ENCODE peak calls at places on chromosomes 7 and 10, in seven cellular contexts. One of them, this sample, is unnamed.

GRCh38 chr10:96299383-96299782 is 4.9 kb upstream of the DNTT start:
- DNase-seq in NB4: no peak
- DNase-seq in epithelial cell of esophagus: no peak
- DNase-seq in AG10803: no peak
- DNase-seq in tibial artery: no peak
- DNase-seq in AG04449: no peak
- DNase-seq in cardiac fibroblast: no peak
- DNase-seq in this sample: no peak

GRCh38 chr7:1144269-1144771 is 15.7 kb downstream of the ZFAND2A start:
- DNase-seq in NB4: peak
- DNase-seq in epithelial cell of esophagus: peak
- DNase-seq in AG10803: peak
- DNase-seq in tibial artery: no peak
- DNase-seq in AG04449: no peak
- DNase-seq in cardiac fibroblast: peak
- DNase-seq in this sample: no peak

GRCh38 chr10:29386347-29386999 is 97.6 kb downstream of the LYZL1 start:
- DNase-seq in NB4: peak
- DNase-seq in epithelial cell of esophagus: peak
- DNase-seq in AG10803: peak
- DNase-seq in tibial artery: no peak
- DNase-seq in AG04449: no peak
- DNase-seq in cardiac fibroblast: peak
- DNase-seq in this sample: no peak

GRCh38 chr7:93040355-93040754 is 77.4 kb downstream of the SAMD9 start:
- DNase-seq in NB4: no peak
- DNase-seq in epithelial cell of esophagus: no peak
- DNase-seq in AG10803: no peak
- DNase-seq in tibial artery: no peak
- DNase-seq in AG04449: no peak
- DNase-seq in cardiac fibroblast: no peak
- DNase-seq in this sample: no peak

GRCh38 chr10:102776779-102777417 is 33.1 kb downstream of the WBP1L start:
- DNase-seq in NB4: no peak
- DNase-seq in epithelial cell of esophagus: peak
- DNase-seq in AG10803: peak
- DNase-seq in tibial artery: peak
- DNase-seq in AG04449: peak
- DNase-seq in cardiac fibroblast: peak
- DNase-seq in this sample: peak

GRCh38 chr10:114022751-114023150 is 20.9 kb upstream of the ADRB1 start:
- DNase-seq in NB4: no peak
- DNase-seq in epithelial cell of esophagus: no peak
- DNase-seq in AG10803: no peak
- DNase-seq in tibial artery: no peak
- DNase-seq in AG04449: no peak
- DNase-seq in cardiac fibroblast: no peak
- DNase-seq in this sample: no peak

GRCh38 chr10:37638569-37638968 is 218.8 kb downstream of the ZNF248 start:
- DNase-seq in NB4: peak
- DNase-seq in epithelial cell of esophagus: no peak
- DNase-seq in AG10803: no peak
- DNase-seq in tibial artery: no peak
- DNase-seq in AG04449: no peak
- DNase-seq in cardiac fibroblast: no peak
- DNase-seq in this sample: no peak

GRCh38 chr10:12252882-12253546 is 57.0 kb downstream of the CDC123 start:
- DNase-seq in NB4: peak
- DNase-seq in epithelial cell of esophagus: no peak
- DNase-seq in AG10803: peak
- DNase-seq in tibial artery: no peak
- DNase-seq in AG04449: no peak
- DNase-seq in cardiac fibroblast: peak
- DNase-seq in this sample: no peak

GRCh38 chr10:90193240-90193985 is 492.0 kb downstream of the KIF20B start:
- DNase-seq in NB4: no peak
- DNase-seq in epithelial cell of esophagus: peak
- DNase-seq in AG10803: peak
- DNase-seq in tibial artery: no peak
- DNase-seq in AG04449: peak
- DNase-seq in cardiac fibroblast: peak
- DNase-seq in this sample: peak

GRCh38 chr10:6406220-6407033 is 173.6 kb downstream of the PRKCQ start:
- DNase-seq in NB4: peak
- DNase-seq in epithelial cell of esophagus: peak
- DNase-seq in AG10803: peak
- DNase-seq in tibial artery: no peak
- DNase-seq in AG04449: no peak
- DNase-seq in cardiac fibroblast: peak
- DNase-seq in this sample: no peak

GRCh38 chr10:58756126-58756525 is 243.5 kb downstream of the BICC1 start:
- DNase-seq in NB4: no peak
- DNase-seq in epithelial cell of esophagus: peak
- DNase-seq in AG10803: peak
- DNase-seq in tibial artery: no peak
- DNase-seq in AG04449: no peak
- DNase-seq in cardiac fibroblast: peak
- DNase-seq in this sample: no peak

GRCh38 chr10:124701435-124701834 is 42.7 kb downstream of the FAM53B start:
- DNase-seq in NB4: no peak
- DNase-seq in epithelial cell of esophagus: no peak
- DNase-seq in AG10803: peak
- DNase-seq in tibial artery: peak
- DNase-seq in AG04449: no peak
- DNase-seq in cardiac fibroblast: peak
- DNase-seq in this sample: no peak

GRCh38 chr7:25669954-25670841 is 441.9 kb upstream of the NPVF start:
- DNase-seq in NB4: no peak
- DNase-seq in epithelial cell of esophagus: peak
- DNase-seq in AG10803: no peak
- DNase-seq in tibial artery: peak
- DNase-seq in AG04449: no peak
- DNase-seq in cardiac fibroblast: no peak
- DNase-seq in this sample: no peak
- TF ChIP-seq CTCF in NB4: no peak
- TF ChIP-seq CTCF in epithelial cell of esophagus: no peak
- TF ChIP-seq CTCF in AG10803: no peak
- TF ChIP-seq CTCF in tibial artery: no peak
- TF ChIP-seq CTCF in AG04449: no peak
- TF ChIP-seq CTCF in cardiac fibroblast: no peak
- TF ChIP-seq CTCF in this sample: no peak

DNA sequence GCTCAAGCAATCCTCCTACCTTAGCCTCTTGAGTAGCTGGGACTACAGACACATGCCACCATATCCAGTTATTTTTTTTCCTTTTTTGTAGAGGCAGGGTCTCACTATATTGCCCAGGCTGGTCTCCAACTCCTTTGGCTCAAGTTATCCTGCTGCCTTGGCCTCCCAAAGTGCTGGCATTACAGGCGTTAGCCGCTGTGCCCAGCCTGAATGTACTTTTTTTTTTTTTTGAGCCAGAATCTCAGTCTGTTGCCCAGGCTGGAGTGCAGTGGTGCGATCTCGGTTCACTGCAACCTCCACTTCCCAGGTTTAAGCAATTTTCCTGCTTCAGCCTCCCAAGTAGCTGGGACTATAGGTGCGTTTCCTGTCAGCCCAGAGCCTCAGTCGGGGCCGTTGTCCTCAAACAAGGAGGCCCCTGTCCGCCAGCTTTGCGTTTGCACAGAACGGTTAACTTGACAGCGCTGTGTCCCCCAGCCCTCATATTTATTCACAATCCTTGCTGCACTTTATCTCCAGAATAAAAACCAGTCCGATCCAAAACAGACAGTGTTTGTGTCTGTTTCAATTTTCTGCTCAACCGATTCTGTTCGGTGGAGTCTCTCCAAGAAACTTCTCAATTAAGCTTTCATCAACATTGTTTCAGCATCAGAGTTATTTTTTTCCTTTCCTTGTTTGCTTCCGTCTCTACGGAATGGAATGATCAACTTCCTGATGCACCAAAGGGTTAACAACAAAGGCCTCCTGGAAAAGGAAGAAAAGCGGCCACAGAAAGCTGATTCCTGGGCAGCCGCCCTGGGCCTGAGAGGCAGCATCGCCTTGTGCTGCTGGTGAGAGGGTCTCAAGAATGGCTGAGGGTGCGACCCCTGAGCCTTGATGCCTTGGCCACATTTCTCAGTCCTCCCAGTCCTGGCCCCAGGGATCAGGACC is 64.5 kb downstream of the PDIA4 start:
- DNase-seq in NB4: no peak
- DNase-seq in epithelial cell of esophagus: no peak
- DNase-seq in AG10803: no peak
- DNase-seq in tibial artery: no peak
- DNase-seq in AG04449: no peak
- DNase-seq in cardiac fibroblast: peak
- DNase-seq in this sample: no peak
- H3K4me3 ChIP-seq in NB4: peak
- H3K4me3 ChIP-seq in epithelial cell of esophagus: peak
- H3K4me3 ChIP-seq in AG10803: peak
- H3K4me3 ChIP-seq in tibial artery: peak
- H3K4me3 ChIP-seq in AG04449: peak
- H3K4me3 ChIP-seq in cardiac fibroblast: peak
- H3K4me3 ChIP-seq in this sample: peak

GRCh38 chr10:116069856-116070255 is 203.2 kb downstream of the GFRA1 start:
- DNase-seq in NB4: no peak
- DNase-seq in epithelial cell of esophagus: no peak
- DNase-seq in AG10803: no peak
- DNase-seq in tibial artery: no peak
- DNase-seq in AG04449: no peak
- DNase-seq in cardiac fibroblast: no peak
- DNase-seq in this sample: no peak
- TF ChIP-seq CTCF in NB4: no peak
- TF ChIP-seq CTCF in epithelial cell of esophagus: no peak
- TF ChIP-seq CTCF in AG10803: no peak
- TF ChIP-seq CTCF in tibial artery: no peak
- TF ChIP-seq CTCF in AG04449: no peak
- TF ChIP-seq CTCF in cardiac fibroblast: no peak
- TF ChIP-seq CTCF in this sample: no peak

GRCh38 chr10:94361161-94361794 is 1.5 kb downstream of the NOC3L start:
- DNase-seq in NB4: peak
- DNase-seq in epithelial cell of esophagus: peak
- DNase-seq in AG10803: peak
- DNase-seq in tibial artery: no peak
- DNase-seq in AG04449: no peak
- DNase-seq in cardiac fibroblast: peak
- DNase-seq in this sample: no peak

GRCh38 chr10:94366382-94366781 is 3.6 kb upstream of the NOC3L start:
- DNase-seq in NB4: no peak
- DNase-seq in epithelial cell of esophagus: no peak
- DNase-seq in AG10803: no peak
- DNase-seq in tibial artery: no peak
- DNase-seq in AG04449: no peak
- DNase-seq in cardiac fibroblast: no peak
- DNase-seq in this sample: no peak

GRCh38 chr10:94364480-94364879 is 1.7 kb upstream of the NOC3L start:
- DNase-seq in NB4: no peak
- DNase-seq in epithelial cell of esophagus: no peak
- DNase-seq in AG10803: no peak
- DNase-seq in tibial artery: no peak
- DNase-seq in AG04449: no peak
- DNase-seq in cardiac fibroblast: no peak
- DNase-seq in this sample: no peak

GRCh38 chr10:94362360-94363250 is at the start of gene NOC3L:
- DNase-seq in NB4: peak
- DNase-seq in epithelial cell of esophagus: peak
- DNase-seq in AG10803: peak
- DNase-seq in tibial artery: peak
- DNase-seq in AG04449: peak
- DNase-seq in cardiac fibroblast: peak
- DNase-seq in this sample: peak

GRCh38 chr10:94363251-94363565 is 469 bp upstream of the NOC3L start:
- DNase-seq in NB4: no peak
- DNase-seq in epithelial cell of esophagus: no peak
- DNase-seq in AG10803: no peak
- DNase-seq in tibial artery: no peak
- DNase-seq in AG04449: no peak
- DNase-seq in cardiac fibroblast: no peak
- DNase-seq in this sample: no peak
- H3K4me3 ChIP-seq in NB4: peak
- H3K4me3 ChIP-seq in epithelial cell of esophagus: peak
- H3K4me3 ChIP-seq in AG10803: peak
- H3K4me3 ChIP-seq in tibial artery: peak
- H3K4me3 ChIP-seq in AG04449: peak
- H3K4me3 ChIP-seq in cardiac fibroblast: peak
- H3K4me3 ChIP-seq in this sample: peak

DNA sequence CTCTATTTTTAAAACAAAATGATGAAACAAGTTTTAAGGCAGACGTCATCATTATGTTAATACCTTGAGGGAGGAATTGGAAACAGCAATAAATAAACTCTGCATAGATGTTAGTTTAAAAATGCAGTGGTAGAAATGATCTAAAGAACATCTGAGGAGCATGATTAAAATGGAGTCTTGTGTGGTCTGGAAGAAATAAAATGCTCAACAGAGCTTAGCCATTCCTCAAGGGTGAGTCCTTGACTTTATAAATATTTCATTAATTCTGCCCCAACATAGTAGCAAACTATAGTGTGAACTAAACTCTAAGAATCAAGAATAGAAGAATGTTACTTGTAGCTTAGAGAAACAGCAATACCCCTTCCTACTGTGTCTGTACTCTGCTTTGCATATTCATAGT is 206.5 kb upstream of the FERD3L start:
- DNase-seq in NB4: no peak
- DNase-seq in epithelial cell of esophagus: no peak
- DNase-seq in AG10803: peak
- DNase-seq in tibial artery: no peak
- DNase-seq in AG04449: no peak
- DNase-seq in cardiac fibroblast: no peak
- DNase-seq in this sample: no peak
- TF ChIP-seq CTCF in NB4: no peak
- TF ChIP-seq CTCF in epithelial cell of esophagus: no peak
- TF ChIP-seq CTCF in AG10803: no peak
- TF ChIP-seq CTCF in tibial artery: no peak
- TF ChIP-seq CTCF in AG04449: no peak
- TF ChIP-seq CTCF in cardiac fibroblast: no peak
- TF ChIP-seq CTCF in this sample: no peak